ENCODE peak calls at places on chromosomes 2 and 18, in ten cellular contexts. One of them, this sample, is unnamed.

GRCh38 chr2:2577366-2577765 is 246.3 kb upstream of the MYT1L start:
- DNase-seq in fibroblast of pulmonary artery: no peak
- DNase-seq in fibroblast of mammary gland: no peak
- DNase-seq in stimulated activated CD4-positive, alpha-beta T cell treated with anti-CD3 and anti-CD28 coated beads, TNF-alpha, amount 100 ng/mL, for 1 hour: no peak
- DNase-seq in ELR: no peak
- DNase-seq in breast epithelium: no peak
- DNase-seq in body of pancreas: peak
- DNase-seq in kidney glomerular epithelial cell: no peak
- DNase-seq in stimulated activated CD8-positive, alpha-beta memory T cell treated with anti-CD3 and anti-CD28 coated beads, Interleukin-2, amount 100 ng/mL, for 48 hours: no peak
- DNase-seq in mesenteric fat pad: peak
- DNase-seq in this sample: no peak

GRCh38 chr2:46351388-46352141 is 54.4 kb downstream of the EPAS1 start:
- DNase-seq in mesenteric fat pad: no peak
- DNase-seq in fibroblast of pulmonary artery: no peak
- DNase-seq in stimulated activated CD8-positive, alpha-beta memory T cell treated with anti-CD3 and anti-CD28 coated beads, Interleukin-2, amount 100 ng/mL, for 48 hours: peak
- DNase-seq in kidney glomerular epithelial cell: no peak
- DNase-seq in ELR: no peak
- DNase-seq in stimulated activated CD4-positive, alpha-beta T cell treated with anti-CD3 and anti-CD28 coated beads, TNF-alpha, amount 100 ng/mL, for 1 hour: peak
- DNase-seq in fibroblast of mammary gland: no peak
- DNase-seq in breast epithelium: no peak
- DNase-seq in body of pancreas: peak
- DNase-seq in this sample: no peak

GRCh38 chr2:109422071-109422757 is 191.6 kb downstream of the SEPTIN10 start:
- DNase-seq in breast epithelium: no peak
- DNase-seq in mesenteric fat pad: no peak
- DNase-seq in ELR: no peak
- DNase-seq in kidney glomerular epithelial cell: no peak
- DNase-seq in stimulated activated CD8-positive, alpha-beta memory T cell treated with anti-CD3 and anti-CD28 coated beads, Interleukin-2, amount 100 ng/mL, for 48 hours: no peak
- DNase-seq in stimulated activated CD4-positive, alpha-beta T cell treated with anti-CD3 and anti-CD28 coated beads, TNF-alpha, amount 100 ng/mL, for 1 hour: no peak
- DNase-seq in body of pancreas: no peak
- DNase-seq in fibroblast of pulmonary artery: no peak
- DNase-seq in fibroblast of mammary gland: no peak
- DNase-seq in this sample: no peak

GRCh38 chr2:131040661-131041401 is 52.4 kb downstream of the FAM168B start:
- DNase-seq in breast epithelium: no peak
- DNase-seq in ELR: no peak
- DNase-seq in stimulated activated CD4-positive, alpha-beta T cell treated with anti-CD3 and anti-CD28 coated beads, TNF-alpha, amount 100 ng/mL, for 1 hour: no peak
- DNase-seq in body of pancreas: peak
- DNase-seq in fibroblast of mammary gland: no peak
- DNase-seq in mesenteric fat pad: peak
- DNase-seq in fibroblast of pulmonary artery: peak
- DNase-seq in kidney glomerular epithelial cell: no peak
- DNase-seq in stimulated activated CD8-positive, alpha-beta memory T cell treated with anti-CD3 and anti-CD28 coated beads, Interleukin-2, amount 100 ng/mL, for 48 hours: no peak
- DNase-seq in this sample: no peak

GRCh38 chr2:84676295-84676694 is 160.0 kb downstream of the DNAH6 start:
- DNase-seq in stimulated activated CD8-positive, alpha-beta memory T cell treated with anti-CD3 and anti-CD28 coated beads, Interleukin-2, amount 100 ng/mL, for 48 hours: no peak
- DNase-seq in stimulated activated CD4-positive, alpha-beta T cell treated with anti-CD3 and anti-CD28 coated beads, TNF-alpha, amount 100 ng/mL, for 1 hour: no peak
- DNase-seq in body of pancreas: no peak
- DNase-seq in kidney glomerular epithelial cell: no peak
- DNase-seq in fibroblast of pulmonary artery: no peak
- DNase-seq in breast epithelium: no peak
- DNase-seq in ELR: peak
- DNase-seq in fibroblast of mammary gland: peak
- DNase-seq in mesenteric fat pad: no peak
- DNase-seq in this sample: no peak

GRCh38 chr2:29228276-29228675 is 113.1 kb downstream of the CLIP4 start:
- DNase-seq in ELR: peak
- DNase-seq in fibroblast of mammary gland: peak
- DNase-seq in stimulated activated CD4-positive, alpha-beta T cell treated with anti-CD3 and anti-CD28 coated beads, TNF-alpha, amount 100 ng/mL, for 1 hour: no peak
- DNase-seq in body of pancreas: no peak
- DNase-seq in fibroblast of pulmonary artery: peak
- DNase-seq in mesenteric fat pad: no peak
- DNase-seq in breast epithelium: no peak
- DNase-seq in stimulated activated CD8-positive, alpha-beta memory T cell treated with anti-CD3 and anti-CD28 coated beads, Interleukin-2, amount 100 ng/mL, for 48 hours: no peak
- DNase-seq in kidney glomerular epithelial cell: peak
- DNase-seq in this sample: no peak

GRCh38 chr18:8260319-8260718 is 348.9 kb upstream of the RAB12 start:
- DNase-seq in kidney glomerular epithelial cell: no peak
- DNase-seq in mesenteric fat pad: no peak
- DNase-seq in breast epithelium: no peak
- DNase-seq in ELR: peak
- DNase-seq in body of pancreas: no peak
- DNase-seq in stimulated activated CD8-positive, alpha-beta memory T cell treated with anti-CD3 and anti-CD28 coated beads, Interleukin-2, amount 100 ng/mL, for 48 hours: no peak
- DNase-seq in stimulated activated CD4-positive, alpha-beta T cell treated with anti-CD3 and anti-CD28 coated beads, TNF-alpha, amount 100 ng/mL, for 1 hour: no peak
- DNase-seq in fibroblast of pulmonary artery: no peak
- DNase-seq in fibroblast of mammary gland: peak
- DNase-seq in this sample: no peak

GRCh38 chr2:218635719-218636118 is 23.7 kb downstream of the ZNF142 start:
- DNase-seq in mesenteric fat pad: no peak
- DNase-seq in ELR: no peak
- DNase-seq in body of pancreas: no peak
- DNase-seq in fibroblast of mammary gland: no peak
- DNase-seq in stimulated activated CD4-positive, alpha-beta T cell treated with anti-CD3 and anti-CD28 coated beads, TNF-alpha, amount 100 ng/mL, for 1 hour: no peak
- DNase-seq in fibroblast of pulmonary artery: no peak
- DNase-seq in breast epithelium: no peak
- DNase-seq in stimulated activated CD8-positive, alpha-beta memory T cell treated with anti-CD3 and anti-CD28 coated beads, Interleukin-2, amount 100 ng/mL, for 48 hours: no peak
- DNase-seq in kidney glomerular epithelial cell: no peak
- DNase-seq in this sample: no peak

GRCh38 chr2:10188211-10188610 is 65.7 kb downstream of the RRM2 start:
- DNase-seq in fibroblast of pulmonary artery: peak
- DNase-seq in fibroblast of mammary gland: peak
- DNase-seq in body of pancreas: no peak
- DNase-seq in stimulated activated CD4-positive, alpha-beta T cell treated with anti-CD3 and anti-CD28 coated beads, TNF-alpha, amount 100 ng/mL, for 1 hour: no peak
- DNase-seq in stimulated activated CD8-positive, alpha-beta memory T cell treated with anti-CD3 and anti-CD28 coated beads, Interleukin-2, amount 100 ng/mL, for 48 hours: no peak
- DNase-seq in ELR: peak
- DNase-seq in kidney glomerular epithelial cell: no peak
- DNase-seq in mesenteric fat pad: no peak
- DNase-seq in breast epithelium: no peak
- DNase-seq in this sample: no peak

GRCh38 chr2:108933691-108934117 is 55.3 kb downstream of the EDAR start:
- DNase-seq in stimulated activated CD8-positive, alpha-beta memory T cell treated with anti-CD3 and anti-CD28 coated beads, Interleukin-2, amount 100 ng/mL, for 48 hours: no peak
- DNase-seq in fibroblast of mammary gland: no peak
- DNase-seq in stimulated activated CD4-positive, alpha-beta T cell treated with anti-CD3 and anti-CD28 coated beads, TNF-alpha, amount 100 ng/mL, for 1 hour: no peak
- DNase-seq in ELR: no peak
- DNase-seq in mesenteric fat pad: no peak
- DNase-seq in body of pancreas: no peak
- DNase-seq in fibroblast of pulmonary artery: no peak
- DNase-seq in breast epithelium: no peak
- DNase-seq in kidney glomerular epithelial cell: no peak
- DNase-seq in this sample: no peak

GRCh38 chr2:11097038-11097720 is 58.1 kb upstream of the SLC66A3 start:
- DNase-seq in ELR: peak
- DNase-seq in breast epithelium: no peak
- DNase-seq in mesenteric fat pad: peak
- DNase-seq in kidney glomerular epithelial cell: peak
- DNase-seq in body of pancreas: no peak
- DNase-seq in stimulated activated CD4-positive, alpha-beta T cell treated with anti-CD3 and anti-CD28 coated beads, TNF-alpha, amount 100 ng/mL, for 1 hour: no peak
- DNase-seq in fibroblast of pulmonary artery: peak
- DNase-seq in stimulated activated CD8-positive, alpha-beta memory T cell treated with anti-CD3 and anti-CD28 coated beads, Interleukin-2, amount 100 ng/mL, for 48 hours: no peak
- DNase-seq in fibroblast of mammary gland: peak
- DNase-seq in this sample: no peak

GRCh38 chr2:230226090-230226551 is 585 bp downstream of the SP140 start:
- DNase-seq in mesenteric fat pad: no peak
- DNase-seq in breast epithelium: no peak
- DNase-seq in fibroblast of pulmonary artery: no peak
- DNase-seq in kidney glomerular epithelial cell: no peak
- DNase-seq in stimulated activated CD8-positive, alpha-beta memory T cell treated with anti-CD3 and anti-CD28 coated beads, Interleukin-2, amount 100 ng/mL, for 48 hours: no peak
- DNase-seq in ELR: no peak
- DNase-seq in fibroblast of mammary gland: no peak
- DNase-seq in body of pancreas: no peak
- DNase-seq in stimulated activated CD4-positive, alpha-beta T cell treated with anti-CD3 and anti-CD28 coated beads, TNF-alpha, amount 100 ng/mL, for 1 hour: no peak
- DNase-seq in this sample: no peak

GRCh38 chr2:8267103-8267502 is 414.8 kb upstream of the ID2 start:
- DNase-seq in fibroblast of pulmonary artery: no peak
- DNase-seq in fibroblast of mammary gland: no peak
- DNase-seq in ELR: no peak
- DNase-seq in body of pancreas: no peak
- DNase-seq in breast epithelium: no peak
- DNase-seq in mesenteric fat pad: no peak
- DNase-seq in kidney glomerular epithelial cell: no peak
- DNase-seq in stimulated activated CD4-positive, alpha-beta T cell treated with anti-CD3 and anti-CD28 coated beads, TNF-alpha, amount 100 ng/mL, for 1 hour: no peak
- DNase-seq in stimulated activated CD8-positive, alpha-beta memory T cell treated with anti-CD3 and anti-CD28 coated beads, Interleukin-2, amount 100 ng/mL, for 48 hours: no peak
- DNase-seq in this sample: no peak

GRCh38 chr18:48238206-48238605 is 171.0 kb downstream of the ZBTB7C start:
- DNase-seq in fibroblast of pulmonary artery: peak
- DNase-seq in fibroblast of mammary gland: peak
- DNase-seq in ELR: no peak
- DNase-seq in kidney glomerular epithelial cell: no peak
- DNase-seq in mesenteric fat pad: no peak
- DNase-seq in body of pancreas: no peak
- DNase-seq in stimulated activated CD4-positive, alpha-beta T cell treated with anti-CD3 and anti-CD28 coated beads, TNF-alpha, amount 100 ng/mL, for 1 hour: no peak
- DNase-seq in stimulated activated CD8-positive, alpha-beta memory T cell treated with anti-CD3 and anti-CD28 coated beads, Interleukin-2, amount 100 ng/mL, for 48 hours: no peak
- DNase-seq in breast epithelium: peak
- DNase-seq in this sample: no peak

GRCh38 chr2:118224144-118224887 is 136.0 kb downstream of the INSIG2 start:
- DNase-seq in stimulated activated CD8-positive, alpha-beta memory T cell treated with anti-CD3 and anti-CD28 coated beads, Interleukin-2, amount 100 ng/mL, for 48 hours: peak
- DNase-seq in stimulated activated CD4-positive, alpha-beta T cell treated with anti-CD3 and anti-CD28 coated beads, TNF-alpha, amount 100 ng/mL, for 1 hour: no peak
- DNase-seq in mesenteric fat pad: no peak
- DNase-seq in fibroblast of mammary gland: no peak
- DNase-seq in fibroblast of pulmonary artery: no peak
- DNase-seq in ELR: no peak
- DNase-seq in breast epithelium: no peak
- DNase-seq in kidney glomerular epithelial cell: no peak
- DNase-seq in body of pancreas: peak
- DNase-seq in this sample: no peak

GRCh38 chr2:49210191-49210590 is 55.9 kb upstream of the FSHR start:
- DNase-seq in stimulated activated CD8-positive, alpha-beta memory T cell treated with anti-CD3 and anti-CD28 coated beads, Interleukin-2, amount 100 ng/mL, for 48 hours: no peak
- DNase-seq in body of pancreas: peak
- DNase-seq in ELR: no peak
- DNase-seq in kidney glomerular epithelial cell: no peak
- DNase-seq in fibroblast of mammary gland: no peak
- DNase-seq in fibroblast of pulmonary artery: no peak
- DNase-seq in mesenteric fat pad: no peak
- DNase-seq in stimulated activated CD4-positive, alpha-beta T cell treated with anti-CD3 and anti-CD28 coated beads, TNF-alpha, amount 100 ng/mL, for 1 hour: no peak
- DNase-seq in breast epithelium: no peak
- DNase-seq in this sample: no peak

GRCh38 chr2:17300141-17300540 is 218.1 kb downstream of the RAD51AP2 start:
- DNase-seq in ELR: peak
- DNase-seq in stimulated activated CD8-positive, alpha-beta memory T cell treated with anti-CD3 and anti-CD28 coated beads, Interleukin-2, amount 100 ng/mL, for 48 hours: no peak
- DNase-seq in mesenteric fat pad: no peak
- DNase-seq in breast epithelium: no peak
- DNase-seq in fibroblast of mammary gland: peak
- DNase-seq in body of pancreas: no peak
- DNase-seq in stimulated activated CD4-positive, alpha-beta T cell treated with anti-CD3 and anti-CD28 coated beads, TNF-alpha, amount 100 ng/mL, for 1 hour: no peak
- DNase-seq in kidney glomerular epithelial cell: peak
- DNase-seq in fibroblast of pulmonary artery: peak
- DNase-seq in this sample: no peak

GRCh38 chr2:118847447-118848172 is at the start of gene EN1:
- DNase-seq in body of pancreas: peak
- DNase-seq in stimulated activated CD4-positive, alpha-beta T cell treated with anti-CD3 and anti-CD28 coated beads, TNF-alpha, amount 100 ng/mL, for 1 hour: no peak
- DNase-seq in fibroblast of pulmonary artery: peak
- DNase-seq in stimulated activated CD8-positive, alpha-beta memory T cell treated with anti-CD3 and anti-CD28 coated beads, Interleukin-2, amount 100 ng/mL, for 48 hours: no peak
- DNase-seq in fibroblast of mammary gland: peak
- DNase-seq in kidney glomerular epithelial cell: no peak
- DNase-seq in ELR: no peak
- DNase-seq in breast epithelium: no peak
- DNase-seq in mesenteric fat pad: no peak
- DNase-seq in this sample: no peak

GRCh38 chr2:70986499-70987189 is 8.0 kb downstream of the TEX261 start:
- DNase-seq in ELR: no peak
- DNase-seq in stimulated activated CD8-positive, alpha-beta memory T cell treated with anti-CD3 and anti-CD28 coated beads, Interleukin-2, amount 100 ng/mL, for 48 hours: no peak
- DNase-seq in mesenteric fat pad: peak
- DNase-seq in stimulated activated CD4-positive, alpha-beta T cell treated with anti-CD3 and anti-CD28 coated beads, TNF-alpha, amount 100 ng/mL, for 1 hour: no peak
- DNase-seq in fibroblast of pulmonary artery: no peak
- DNase-seq in kidney glomerular epithelial cell: no peak
- DNase-seq in fibroblast of mammary gland: no peak
- DNase-seq in breast epithelium: peak
- DNase-seq in body of pancreas: no peak
- DNase-seq in this sample: no peak